ENCODE peak calls at places on chromosomes 7 and 10, in five cellular contexts. One of them, this sample, is unnamed.

GRCh38 chr7:128108129-128108528 is 76.9 kb upstream of the LRRC4 start:
- DNase-seq in EL: no peak
- DNase-seq in cardiac septum: no peak
- DNase-seq in mucosa of gallbladder: no peak
- DNase-seq in left ventricle myocardium inferior: no peak
- DNase-seq in this sample: no peak

GRCh38 chr10:46555366-46555712 is 1.1 kb downstream of the GPRIN2 start:
- DNase-seq in EL: no peak
- DNase-seq in cardiac septum: peak; percentile 76
- DNase-seq in mucosa of gallbladder: peak; percentile 10
- DNase-seq in left ventricle myocardium inferior: no peak
- DNase-seq in this sample: no peak

GRCh38 chr7:44394636-44395035 is 69.2 kb upstream of the CAMK2B start:
- DNase-seq in EL: no peak
- DNase-seq in cardiac septum: peak; percentile 62
- DNase-seq in mucosa of gallbladder: no peak
- DNase-seq in left ventricle myocardium inferior: no peak
- DNase-seq in this sample: no peak

GRCh38 chr7:48250441-48250951 is 79.2 kb downstream of the ABCA13 start:
- DNase-seq in EL: peak; percentile 51
- DNase-seq in cardiac septum: no peak
- DNase-seq in mucosa of gallbladder: no peak
- DNase-seq in left ventricle myocardium inferior: no peak
- DNase-seq in this sample: peak; percentile 55

GRCh38 chr7:97003262-97004236 is 1.8 kb upstream of the DLX6 start:
- DNase-seq in EL: no peak
- DNase-seq in cardiac septum: no peak
- DNase-seq in mucosa of gallbladder: no peak
- DNase-seq in left ventricle myocardium inferior: no peak
- DNase-seq in this sample: no peak

GRCh38 chr7:145909956-145910611 is 206.5 kb upstream of the CNTNAP2 start:
- DNase-seq in EL: no peak
- DNase-seq in cardiac septum: no peak
- DNase-seq in mucosa of gallbladder: no peak
- DNase-seq in left ventricle myocardium inferior: no peak
- DNase-seq in this sample: no peak

GRCh38 chr7:129828989-129829676 is 123.6 kb downstream of the UBE2H start:
- DNase-seq in EL: no peak
- DNase-seq in cardiac septum: no peak
- DNase-seq in mucosa of gallbladder: no peak
- DNase-seq in left ventricle myocardium inferior: no peak
- DNase-seq in this sample: no peak

GRCh38 chr7:78018541-78019456 is 220.2 kb downstream of the PHTF2 start:
- DNase-seq in EL: peak; percentile 28
- DNase-seq in cardiac septum: no peak
- DNase-seq in mucosa of gallbladder: peak; percentile 29
- DNase-seq in left ventricle myocardium inferior: peak; percentile 33
- DNase-seq in this sample: peak; percentile 60

GRCh38 chr7:124101173-124101768 is 68.4 kb upstream of the TMEM229A start:
- DNase-seq in EL: peak; percentile 8
- DNase-seq in cardiac septum: no peak
- DNase-seq in mucosa of gallbladder: no peak
- DNase-seq in left ventricle myocardium inferior: no peak
- DNase-seq in this sample: no peak